ENCODE peak calls at places on chromosome 13, in five cellular contexts. One of them, this sample, is unnamed.

GRCh38 chr13:32277838-32278237 is 37.3 kb downstream of the ZAR1L start:
- DNase-seq in hepatocyte: no peak
- DNase-seq in ascending aorta: no peak
- DNase-seq in CD4-positive, alpha-beta memory T cell: no peak
- DNase-seq in foreskin fibroblast: no peak
- DNase-seq in this sample: no peak

GRCh38 chr13:102688306-102688973 is 6.4 kb downstream of the METTL21C start:
- DNase-seq in foreskin fibroblast: no peak
- DNase-seq in ascending aorta: no peak
- DNase-seq in CD4-positive, alpha-beta memory T cell: no peak
- DNase-seq in hepatocyte: no peak
- DNase-seq in this sample: no peak

GRCh38 chr13:71621152-71622124 is 245.6 kb downstream of the DACH1 start:
- DNase-seq in hepatocyte: no peak
- DNase-seq in ascending aorta: no peak
- DNase-seq in CD4-positive, alpha-beta memory T cell: no peak
- DNase-seq in foreskin fibroblast: no peak
- DNase-seq in this sample: no peak

GRCh38 chr13:45194081-45194939 is 6.5 kb downstream of the KCTD4 start:
- DNase-seq in CD4-positive, alpha-beta memory T cell: no peak
- DNase-seq in foreskin fibroblast: no peak
- DNase-seq in hepatocyte: peak; percentile 35
- DNase-seq in ascending aorta: no peak
- DNase-seq in this sample: peak; percentile 88

GRCh38 chr13:84279166-84279565 is 396.9 kb upstream of the SLITRK1 start:
- DNase-seq in foreskin fibroblast: no peak
- DNase-seq in CD4-positive, alpha-beta memory T cell: no peak
- DNase-seq in hepatocyte: no peak
- DNase-seq in ascending aorta: no peak
- DNase-seq in this sample: no peak

GRCh38 chr13:82664183-82664582 is 1218.1 kb downstream of the SLITRK1 start:
- DNase-seq in ascending aorta: no peak
- DNase-seq in CD4-positive, alpha-beta memory T cell: no peak
- DNase-seq in hepatocyte: no peak
- DNase-seq in foreskin fibroblast: no peak
- DNase-seq in this sample: no peak

GRCh38 chr13:52899206-52899605 is 50.8 kb upstream of the PCDH8 start:
- DNase-seq in CD4-positive, alpha-beta memory T cell: no peak
- DNase-seq in ascending aorta: no peak
- DNase-seq in foreskin fibroblast: no peak
- DNase-seq in hepatocyte: no peak
- DNase-seq in this sample: no peak

GRCh38 chr13:49184621-49185020 is 35.5 kb upstream of the MLNR start:
- DNase-seq in CD4-positive, alpha-beta memory T cell: no peak
- DNase-seq in foreskin fibroblast: no peak
- DNase-seq in hepatocyte: no peak
- DNase-seq in ascending aorta: no peak
- DNase-seq in this sample: no peak

GRCh38 chr13:71644579-71644978 is 222.4 kb downstream of the DACH1 start:
- DNase-seq in CD4-positive, alpha-beta memory T cell: no peak
- DNase-seq in hepatocyte: no peak
- DNase-seq in foreskin fibroblast: no peak
- DNase-seq in ascending aorta: no peak
- DNase-seq in this sample: no peak

GRCh38 chr13:45063261-45063870 is 56.9 kb upstream of the GTF2F2 start:
- DNase-seq in ascending aorta: no peak
- DNase-seq in foreskin fibroblast: peak; percentile 53
- DNase-seq in CD4-positive, alpha-beta memory T cell: no peak
- DNase-seq in hepatocyte: no peak
- DNase-seq in this sample: no peak

GRCh38 chr13:25037057-25037813 is 58.7 kb upstream of the PABPC3 start:
- DNase-seq in foreskin fibroblast: peak; percentile 43
- DNase-seq in hepatocyte: peak; percentile 77
- DNase-seq in CD4-positive, alpha-beta memory T cell: peak; percentile 27
- DNase-seq in ascending aorta: no peak
- DNase-seq in this sample: no peak

GRCh38 chr13:66424417-66424816 is 805.7 kb downstream of the PCDH9 start:
- DNase-seq in ascending aorta: no peak
- DNase-seq in CD4-positive, alpha-beta memory T cell: no peak
- DNase-seq in hepatocyte: no peak
- DNase-seq in foreskin fibroblast: no peak
- DNase-seq in this sample: no peak

GRCh38 chr13:72221276-72221962 is 354.4 kb upstream of the DACH1 start:
- DNase-seq in hepatocyte: peak; percentile 14
- DNase-seq in foreskin fibroblast: no peak
- DNase-seq in CD4-positive, alpha-beta memory T cell: no peak
- DNase-seq in ascending aorta: no peak
- DNase-seq in this sample: peak; percentile 27

GRCh38 chr13:110560606-110561334 is 752 bp downstream of the RAB20 start:
- DNase-seq in CD4-positive, alpha-beta memory T cell: peak; percentile 14
- DNase-seq in hepatocyte: peak; percentile 60
- DNase-seq in foreskin fibroblast: peak; percentile 16
- DNase-seq in ascending aorta: no peak
- DNase-seq in this sample: no peak

GRCh38 chr13:98033277-98034247 is 80.1 kb downstream of the IPO5 start:
- DNase-seq in foreskin fibroblast: peak; percentile 56
- DNase-seq in hepatocyte: peak; percentile 68
- DNase-seq in ascending aorta: no peak
- DNase-seq in CD4-positive, alpha-beta memory T cell: no peak
- DNase-seq in this sample: no peak

GRCh38 chr13:31556376-31556775 is 182.9 kb upstream of the RXFP2 start:
- DNase-seq in ascending aorta: no peak
- DNase-seq in hepatocyte: no peak
- DNase-seq in CD4-positive, alpha-beta memory T cell: no peak
- DNase-seq in foreskin fibroblast: peak; percentile 75
- DNase-seq in this sample: no peak

GRCh38 chr13:42996584-42996983 is 4.5 kb upstream of the EPSTI1 start:
- DNase-seq in ascending aorta: no peak
- DNase-seq in CD4-positive, alpha-beta memory T cell: no peak
- DNase-seq in foreskin fibroblast: peak; percentile 84
- DNase-seq in hepatocyte: no peak
- DNase-seq in this sample: no peak

GRCh38 chr13:42992585-42993122 is 613 bp upstream of the EPSTI1 start:
- DNase-seq in hepatocyte: no peak
- DNase-seq in ascending aorta: no peak
- DNase-seq in CD4-positive, alpha-beta memory T cell: peak; percentile 64
- DNase-seq in foreskin fibroblast: no peak
- DNase-seq in this sample: no peak

DNA sequence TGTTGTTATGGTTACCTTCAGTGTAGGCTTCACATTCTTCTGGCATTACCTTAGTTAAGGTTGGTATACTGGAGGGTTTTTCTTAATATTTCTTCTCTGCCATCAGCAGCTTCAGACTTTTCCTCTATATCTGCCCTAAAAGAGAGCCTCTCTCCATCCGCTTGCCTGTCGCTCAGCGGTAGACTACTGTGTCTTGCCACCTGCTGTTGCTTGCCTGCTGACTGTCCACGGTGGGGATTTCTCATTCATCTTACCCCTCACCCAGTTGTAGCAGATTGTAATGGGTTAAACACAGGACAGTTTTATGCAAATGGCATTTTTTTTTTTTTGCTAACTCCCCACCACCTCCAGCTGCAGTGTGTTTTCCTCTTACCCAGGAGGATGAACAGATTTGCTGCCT is 577.2 kb downstream of the SLITRK5 start:
- DNase-seq in ascending aorta: no peak
- DNase-seq in CD4-positive, alpha-beta memory T cell: no peak
- DNase-seq in hepatocyte: no peak
- DNase-seq in foreskin fibroblast: no peak
- DNase-seq in this sample: no peak
- H3K4me3 ChIP-seq in ascending aorta: no peak overlapping the region
- H3K4me3 ChIP-seq in CD4-positive, alpha-beta memory T cell: no peak overlapping the region
- H3K4me3 ChIP-seq in hepatocyte: no peak overlapping the region
- H3K4me3 ChIP-seq in foreskin fibroblast: no peak overlapping the region
- H3K4me3 ChIP-seq in this sample: no peak overlapping the region

GRCh38 chr13:30305456-30305855 is 1.9 kb downstream of the KATNAL1 start:
- DNase-seq in foreskin fibroblast: no peak
- DNase-seq in CD4-positive, alpha-beta memory T cell: no peak
- DNase-seq in hepatocyte: no peak
- DNase-seq in ascending aorta: no peak
- DNase-seq in this sample: no peak
- H3K4me3 ChIP-seq in foreskin fibroblast: peak overlapping the region; percentile 80
- H3K4me3 ChIP-seq in CD4-positive, alpha-beta memory T cell: no peak overlapping the region
- H3K4me3 ChIP-seq in hepatocyte: no peak overlapping the region
- H3K4me3 ChIP-seq in ascending aorta: peak overlapping the region; percentile 91
- H3K4me3 ChIP-seq in this sample: no peak overlapping the region

DNA sequence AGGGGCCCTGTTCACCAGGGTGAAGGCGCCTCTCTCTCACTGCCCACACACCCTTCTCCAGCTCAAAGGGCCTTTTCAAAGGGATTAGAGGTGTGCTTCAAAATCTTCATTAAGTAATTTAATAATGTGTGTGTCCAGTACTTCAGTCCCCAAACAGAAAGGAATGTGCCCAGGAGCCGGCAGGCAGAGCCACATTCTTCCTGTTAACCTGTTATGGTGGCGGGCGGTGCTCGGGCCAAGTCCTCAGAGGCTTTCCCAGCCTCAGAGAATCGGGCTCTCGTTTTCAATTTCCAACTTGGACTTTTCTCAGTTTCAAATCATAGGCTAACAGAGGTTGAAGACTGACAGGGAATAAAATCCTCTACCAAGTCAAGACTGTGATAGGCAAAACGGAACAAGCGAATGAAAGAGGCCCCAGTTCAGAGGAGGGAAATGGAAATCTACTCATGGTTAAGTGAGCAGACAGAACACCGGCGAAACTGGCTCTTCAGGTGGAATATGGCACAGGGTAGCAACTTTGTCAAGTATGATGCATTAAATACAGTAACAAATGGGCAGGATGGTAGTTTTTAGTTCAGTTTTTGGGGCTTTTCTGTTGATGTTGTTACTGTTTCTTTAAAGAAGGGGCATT is 68.6 kb downstream of the FOXO1 start:
- DNase-seq in ascending aorta: no peak
- DNase-seq in hepatocyte: no peak
- DNase-seq in CD4-positive, alpha-beta memory T cell: no peak
- DNase-seq in foreskin fibroblast: no peak
- DNase-seq in this sample: peak; percentile 55
- H3K4me3 ChIP-seq in ascending aorta: no peak overlapping the region
- H3K4me3 ChIP-seq in hepatocyte: no peak overlapping the region
- H3K4me3 ChIP-seq in CD4-positive, alpha-beta memory T cell: no peak overlapping the region
- H3K4me3 ChIP-seq in foreskin fibroblast: no peak overlapping the region
- H3K4me3 ChIP-seq in this sample: no peak overlapping the region

GRCh38 chr13:27627377-27627776 is 5.7 kb downstream of the POLR1D start:
- DNase-seq in hepatocyte: no peak
- DNase-seq in CD4-positive, alpha-beta memory T cell: no peak
- DNase-seq in foreskin fibroblast: no peak
- DNase-seq in ascending aorta: no peak
- DNase-seq in this sample: no peak

GRCh38 chr13:27625839-27626238 is 4.1 kb downstream of the POLR1D start:
- DNase-seq in ascending aorta: no peak
- DNase-seq in CD4-positive, alpha-beta memory T cell: no peak
- DNase-seq in hepatocyte: no peak
- DNase-seq in foreskin fibroblast: no peak
- DNase-seq in this sample: no peak

GRCh38 chr13:27631156-27631555 is 9.5 kb downstream of the POLR1D start:
- DNase-seq in CD4-positive, alpha-beta memory T cell: no peak
- DNase-seq in ascending aorta: no peak
- DNase-seq in hepatocyte: no peak
- DNase-seq in foreskin fibroblast: no peak
- DNase-seq in this sample: no peak

GRCh38 chr13:27631665-27632064 is 10.0 kb downstream of the POLR1D start:
- DNase-seq in hepatocyte: no peak
- DNase-seq in foreskin fibroblast: no peak
- DNase-seq in CD4-positive, alpha-beta memory T cell: no peak
- DNase-seq in ascending aorta: no peak
- DNase-seq in this sample: no peak

GRCh38 chr13:27628081-27628480 is 6.4 kb downstream of the POLR1D start:
- DNase-seq in ascending aorta: no peak
- DNase-seq in foreskin fibroblast: no peak
- DNase-seq in CD4-positive, alpha-beta memory T cell: no peak
- DNase-seq in hepatocyte: no peak
- DNase-seq in this sample: no peak
- H3K4me3 ChIP-seq in ascending aorta: no peak overlapping the region
- H3K4me3 ChIP-seq in foreskin fibroblast: no peak overlapping the region
- H3K4me3 ChIP-seq in CD4-positive, alpha-beta memory T cell: no peak overlapping the region
- H3K4me3 ChIP-seq in hepatocyte: no peak overlapping the region
- H3K4me3 ChIP-seq in this sample: no peak overlapping the region

DNA sequence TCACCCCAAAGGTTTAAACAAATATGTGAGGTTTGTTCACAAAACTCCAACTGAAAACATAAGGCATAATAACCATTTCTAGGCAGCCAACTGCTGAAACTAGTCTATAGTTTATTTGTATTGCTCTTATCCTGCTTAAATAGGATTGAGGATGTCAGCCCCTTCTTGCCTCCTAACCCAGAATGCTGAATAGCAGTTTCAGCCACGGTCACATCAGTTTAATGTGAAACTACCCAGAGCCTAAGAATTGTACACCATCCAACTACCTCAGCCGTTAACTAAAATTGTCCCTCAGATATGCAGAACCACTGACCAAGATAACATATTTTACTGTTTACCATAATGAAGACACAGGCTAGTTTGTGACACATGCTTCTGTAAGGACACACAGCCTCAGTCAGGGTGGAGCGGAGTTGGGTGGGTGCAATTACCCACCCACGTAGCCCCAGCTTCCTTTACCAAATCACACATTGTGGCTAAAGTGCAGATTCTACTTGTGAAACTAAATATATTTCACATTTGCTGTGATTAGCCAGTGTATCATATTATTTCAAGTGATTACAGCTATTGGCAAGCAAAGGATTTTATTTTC is 259.9 kb downstream of the EFNB2 start:
- DNase-seq in ascending aorta: no peak
- DNase-seq in hepatocyte: no peak
- DNase-seq in foreskin fibroblast: no peak
- DNase-seq in CD4-positive, alpha-beta memory T cell: no peak
- DNase-seq in this sample: no peak
- H3K4me3 ChIP-seq in ascending aorta: no peak overlapping the region
- H3K4me3 ChIP-seq in hepatocyte: no peak overlapping the region
- H3K4me3 ChIP-seq in foreskin fibroblast: no peak overlapping the region
- H3K4me3 ChIP-seq in CD4-positive, alpha-beta memory T cell: no peak overlapping the region
- H3K4me3 ChIP-seq in this sample: no peak overlapping the region

GRCh38 chr13:26759907-26760834 is at the start of gene GPR12:
- DNase-seq in ascending aorta: no peak
- DNase-seq in hepatocyte: no peak
- DNase-seq in CD4-positive, alpha-beta memory T cell: no peak
- DNase-seq in foreskin fibroblast: peak; percentile 6
- DNase-seq in this sample: no peak

GRCh38 chr13:26758496-26759155 is 2.0 kb downstream of the GPR12 start:
- DNase-seq in hepatocyte: no peak
- DNase-seq in ascending aorta: no peak
- DNase-seq in foreskin fibroblast: no peak
- DNase-seq in CD4-positive, alpha-beta memory T cell: no peak
- DNase-seq in this sample: no peak

GRCh38 chr13:26759156-26759906 is 1.3 kb downstream of the GPR12 start:
- DNase-seq in foreskin fibroblast: no peak
- DNase-seq in ascending aorta: no peak
- DNase-seq in hepatocyte: no peak
- DNase-seq in CD4-positive, alpha-beta memory T cell: no peak
- DNase-seq in this sample: no peak

GRCh38 chr13:26760835-26761582 is 423 bp upstream of the GPR12 start:
- DNase-seq in ascending aorta: no peak
- DNase-seq in foreskin fibroblast: no peak
- DNase-seq in CD4-positive, alpha-beta memory T cell: no peak
- DNase-seq in hepatocyte: no peak
- DNase-seq in this sample: no peak
- H3K4me3 ChIP-seq in ascending aorta: no peak overlapping the region
- H3K4me3 ChIP-seq in foreskin fibroblast: no peak overlapping the region
- H3K4me3 ChIP-seq in CD4-positive, alpha-beta memory T cell: no peak overlapping the region
- H3K4me3 ChIP-seq in hepatocyte: no peak overlapping the region
- H3K4me3 ChIP-seq in this sample: peak overlapping the region; percentile 34

GRCh38 chr13:95145587-95145986 is 155.7 kb downstream of the ABCC4 start:
- DNase-seq in CD4-positive, alpha-beta memory T cell: no peak
- DNase-seq in hepatocyte: no peak
- DNase-seq in ascending aorta: no peak
- DNase-seq in foreskin fibroblast: no peak
- DNase-seq in this sample: no peak
- H3K4me3 ChIP-seq in CD4-positive, alpha-beta memory T cell: no peak overlapping the region
- H3K4me3 ChIP-seq in hepatocyte: no peak overlapping the region
- H3K4me3 ChIP-seq in ascending aorta: no peak overlapping the region
- H3K4me3 ChIP-seq in foreskin fibroblast: no peak overlapping the region
- H3K4me3 ChIP-seq in this sample: no peak overlapping the region